ENCODE peak calls at places on chromosomes 7 and 10, in six cellular contexts. W, F, Z, S, B and L are unnamed samples.
A peak's percentile ranks its signal among the peaks of the same experiment; 100 is the strongest.

GRCh38 chr10:119423911-119424590 is 118.5 kb downstream of the RGS10 start:
- DNase-seq in W (no peak), F (no peak), Z (peak; percentile 15), S (no peak), B (no peak), L (no peak)

GRCh38 chr10:117132751-117133231 is 5.3 kb downstream of the VAX1 start:
- DNase-seq in W (no peak), F (no peak), Z (no peak), S (no peak), B (peak; percentile 62), L (no peak)

GRCh38 chr7:148501707-148502139 is 88.8 kb upstream of the C7orf33 start:
- DNase-seq in W (no peak), F (no peak), Z (no peak), S (peak; percentile 59), B (peak; percentile 80), L (no peak)

GRCh38 chr10:128035557-128035973 is 90.7 kb downstream of the MKI67 start:
- DNase-seq in W (no peak), F (peak; percentile 30), Z (no peak), S (peak; percentile 77), B (peak; percentile 82), L (peak; percentile 53)

GRCh38 chr7:81845628-81846259 is 75.9 kb upstream of the HGF start:
- DNase-seq in W (no peak), F (no peak), Z (no peak), S (no peak), B (no peak), L (no peak)

GRCh38 chr10:31647861-31648260 is 280.8 kb downstream of the ARHGAP12 start:
- DNase-seq in W (no peak), F (no peak), Z (no peak), S (no peak), B (no peak), L (no peak)

GRCh38 chr7:14446829-14447228 is 455.7 kb downstream of the DGKB start:
- DNase-seq in W (no peak), F (no peak), Z (no peak), S (no peak), B (peak; percentile 33), L (no peak)

GRCh38 chr7:55273186-55273980 is 91.8 kb upstream of the LANCL2 start:
- DNase-seq in W (no peak), F (no peak), Z (no peak), S (no peak), B (no peak), L (no peak)

GRCh38 chr7:55246181-55246580 is 119.0 kb upstream of the LANCL2 start:
- DNase-seq in W (no peak), F (no peak), Z (no peak), S (no peak), B (no peak), L (no peak)

GRCh38 chr7:82567841-82568240 is 124.3 kb upstream of the CACNA2D1 start:
- DNase-seq in W (no peak), F (no peak), Z (no peak), S (no peak), B (no peak), L (no peak)

GRCh38 chr10:14004536-14004935 is 326.2 kb downstream of the FRMD4A start:
- DNase-seq in W (no peak), F (no peak), Z (no peak), S (no peak), B (no peak), L (no peak)

GRCh38 chr7:148699024-148699771 is 495 bp downstream of the CUL1 start:
- DNase-seq in W (peak; percentile 80), F (no peak), Z (peak; percentile 76), S (peak; percentile 86), B (peak; percentile 50), L (peak; percentile 67)

GRCh38 chr7:128103498-128104108 is 72.4 kb upstream of the LRRC4 start:
- DNase-seq in W (peak; percentile 60), F (no peak), Z (no peak), S (peak; percentile 88), B (no peak), L (peak; percentile 40)

GRCh38 chr7:28575241-28575643 is 162.9 kb downstream of the CREB5 start:
- DNase-seq in W (no peak), F (no peak), Z (no peak), S (no peak), B (no peak), L (no peak)

GRCh38 chr7:66921918-66922486 is 977 bp downstream of the TMEM248 start:
- DNase-seq in W (no peak), F (no peak), Z (no peak), S (no peak), B (no peak), L (no peak)

GRCh38 chr10:6513509-6513908 is 66.6 kb downstream of the PRKCQ start:
- DNase-seq in W (no peak), F (no peak), Z (no peak), S (no peak), B (no peak), L (no peak)

GRCh38 chr10:114616516-114616915 is 41.6 kb downstream of the ABLIM1 start:
- DNase-seq in W (no peak), F (no peak), Z (no peak), S (no peak), B (no peak), L (no peak)

GRCh38 chr10:85157206-85157605 is 828.8 kb downstream of the CCSER2 start:
- DNase-seq in W (no peak), F (no peak), Z (no peak), S (no peak), B (no peak), L (no peak)

GRCh38 chr7:81234896-81235295 is 316.0 kb upstream of the SEMA3C start:
- DNase-seq in W (no peak), F (no peak), Z (no peak), S (peak; percentile 53), B (no peak), L (no peak)

GRCh38 chr7:66741706-66742053 is 1.1 kb downstream of the RABGEF1 start:
- DNase-seq in W (no peak), F (no peak), Z (no peak), S (no peak), B (no peak), L (no peak)

GRCh38 chr7:142654398-142654797 is 94.9 kb upstream of the PRSS1 start:
- DNase-seq in W (no peak), F (no peak), Z (no peak), S (no peak), B (no peak), L (no peak)

GRCh38 chr10:25766687-25767221 is 167.3 kb upstream of the MYO3A start:
- DNase-seq in W (no peak), F (no peak), Z (no peak), S (no peak), B (peak; percentile 91), L (no peak)

GRCh38 chr7:75732764-75733630 is 5.7 kb downstream of the HIP1 start:
- DNase-seq in W (no peak), F (no peak), Z (peak; percentile 50), S (no peak), B (no peak), L (no peak)

GRCh38 chr10:100014129-100014762 is 4.5 kb upstream of the DNMBP start:
- DNase-seq in W (no peak), F (no peak), Z (no peak), S (no peak), B (no peak), L (no peak)

GRCh38 chr7:28165971-28166955 is 14.3 kb downstream of the JAZF1 start:
- DNase-seq in W (no peak), F (no peak), Z (no peak), S (no peak), B (no peak), L (no peak)

GRCh38 chr7:66930341-66930740 is 9.3 kb downstream of the TMEM248 start:
- DNase-seq in W (no peak), F (no peak), Z (no peak), S (no peak), B (peak; percentile 79), L (no peak)

GRCh38 chr10:68223535-68224165 is 8.3 kb downstream of the ATOH7 start:
- DNase-seq in W (no peak), F (no peak), Z (no peak), S (no peak), B (peak; percentile 73), L (no peak)

GRCh38 chr10:27479016-27479415 is 25.1 kb upstream of the RAB18 start:
- DNase-seq in W (no peak), F (no peak), Z (no peak), S (no peak), B (no peak), L (no peak)

GRCh38 chr10:96266118-96266770 is 5.1 kb downstream of the BLNK start:
- DNase-seq in W (no peak), F (no peak), Z (no peak), S (no peak), B (no peak), L (no peak)
- H3K9me3 ChIP-seq in W (no peaks in the 10 kb centered on the region), F (no peaks in the 10 kb centered on the region), Z (no peaks in the 10 kb centered on the region), S (no peaks in the 10 kb centered on the region), B (no peaks in the 10 kb centered on the region), L (no peaks in the 10 kb centered on the region)

GRCh38 chr7:158276414-158277218 is 311.0 kb downstream of the PTPRN2 start:
- DNase-seq in W (no peak), F (no peak), Z (no peak), S (no peak), B (peak; percentile 14), L (no peak)
- H3K9me3 ChIP-seq in W (no peaks in the 10 kb centered on the region), F (no peaks in the 10 kb centered on the region), Z (no peaks in the 10 kb centered on the region), S (no peaks in the 10 kb centered on the region), B (no peaks in the 10 kb centered on the region), L (no peaks in the 10 kb centered on the region)

GRCh38 chr7:157540020-157540419 is 203.2 kb downstream of the DNAJB6 start:
- DNase-seq in W (no peak), F (no peak), Z (peak; percentile 25), S (peak; percentile 70), B (no peak), L (no peak)

GRCh38 chr7:157541295-157541608 is 204.4 kb downstream of the DNAJB6 start:
- DNase-seq in W (peak; percentile 37), F (no peak), Z (peak; percentile 33), S (no peak), B (no peak), L (no peak)

GRCh38 chr7:157539521-157539920 is 202.7 kb downstream of the DNAJB6 start:
- DNase-seq in W (no peak), F (no peak), Z (peak; percentile 18), S (no peak), B (no peak), L (no peak)

GRCh38 chr7:157541796-157542668 is 205.2 kb downstream of the DNAJB6 start:
- DNase-seq in W (peak; percentile 49), F (no peak), Z (peak; percentile 25), S (no peak), B (no peak), L (no peak)

DNA sequence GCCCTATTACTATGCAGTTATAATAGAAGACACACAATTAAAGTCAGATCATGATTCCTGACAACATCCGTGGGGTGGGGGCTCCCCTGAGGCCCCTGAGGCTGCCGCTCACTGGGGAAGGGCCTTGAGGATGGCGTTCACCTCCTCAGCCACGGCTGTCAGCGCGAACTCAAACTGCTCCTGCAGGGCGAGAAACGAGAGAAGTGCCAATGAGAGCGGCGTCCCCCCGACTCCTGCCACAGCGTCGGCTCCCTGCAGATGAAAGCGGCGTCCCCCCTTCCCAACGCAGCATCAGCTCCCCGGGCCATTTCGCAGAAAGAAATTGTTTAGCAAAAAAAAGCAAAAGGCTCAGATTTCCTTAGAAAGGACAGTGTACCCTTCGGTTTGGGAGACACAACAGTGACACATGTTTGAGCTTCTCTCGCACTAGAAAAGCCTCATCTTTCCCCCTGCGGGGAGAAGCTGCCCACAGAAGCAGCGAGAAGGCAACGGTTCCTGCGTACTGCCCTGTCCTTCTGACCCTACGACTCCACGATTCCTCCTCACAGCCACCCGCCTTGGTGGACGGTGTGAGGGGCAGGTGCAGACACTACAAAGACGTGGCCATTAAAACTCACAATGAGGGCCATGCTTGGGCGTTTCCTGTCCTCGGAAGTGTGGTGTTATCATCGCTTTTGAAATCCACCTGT is 203.9 kb downstream of the DNAJB6 start:
- DNase-seq in W (peak; percentile 46), F (no peak), Z (peak; percentile 39), S (no peak), B (no peak), L (no peak)
- H3K9me3 ChIP-seq in W (no peaks in the 10 kb centered on the region), F (no peaks in the 10 kb centered on the region), Z (no peaks in the 10 kb centered on the region), S (no peaks in the 10 kb centered on the region), B (no peaks in the 10 kb centered on the region), L (no peaks in the 10 kb centered on the region)

GRCh38 chr7:57642730-57643129 is 192.8 kb downstream of the ZNF716 start:
- DNase-seq in W (no peak), F (no peak), Z (peak; percentile 19), S (no peak), B (no peak), L (no peak)
- H3K9me3 ChIP-seq in W (no peaks in the 10 kb centered on the region), F (no peaks in the 10 kb centered on the region), Z (peaks cover 54% of the 10 kb centered on the region), S (no peaks in the 10 kb centered on the region), B (peaks cover 78% of the 10 kb centered on the region), L (no peaks in the 10 kb centered on the region)